ENCODE peak calls at places on chromosomes 12 and 14, in seven cellular contexts. Y is IMR-90, V is mesendoderm, W is neuronal stem cell, U is mesenchymal stem cell, T is H1, M is H9. F is an unnamed sample.

GRCh38 chr14:37436519-37436918 is 158.5 kb downstream of the FOXA1 start:
- DNase-seq in Y (no peak), V (no peak), W (no peak), U (no peak), T (no peak), M (no peak), F (no peak)

GRCh38 chr12:9794484-9795063 is 32.7 kb upstream of the KLRF1 start:
- DNase-seq in Y (no peak), V (no peak), W (no peak), U (no peak), T (no peak), M (no peak), F (peak)

GRCh38 chr12:47747115-47747514 is 11.6 kb downstream of the RAPGEF3 start:
- DNase-seq in Y (no peak), V (no peak), W (no peak), U (no peak), T (no peak), M (no peak), F (no peak)

GRCh38 chr14:95273041-95273978 is 46.4 kb downstream of the CLMN start:
- DNase-seq in Y (no peak), V (peak), W (no peak), U (peak), T (no peak), M (no peak), F (peak)

GRCh38 chr12:127311695-127312364 is 955.1 kb upstream of the TMEM132C start:
- DNase-seq in Y (no peak), V (no peak), W (no peak), U (no peak), T (no peak), M (no peak), F (no peak)

GRCh38 chr12:2959194-2959507 is at the start of gene TEAD4:
- DNase-seq in Y (peak), V (peak), W (peak), U (peak), T (peak), M (peak), F (peak)

GRCh38 chr12:50505945-50506344 is 1.2 kb downstream of the DIP2B start:
- DNase-seq in Y (no peak), V (no peak), W (no peak), U (peak), T (no peak), M (no peak), F (no peak)

GRCh38 chr12:6199531-6200265 is 502 bp upstream of the CD9 start:
- DNase-seq in Y (no peak), V (peak), W (no peak), U (peak), T (peak), M (peak), F (no peak)

GRCh38 chr14:49962616-49963015 is 69.7 kb downstream of the ARF6 start:
- DNase-seq in Y (no peak), V (peak), W (no peak), U (no peak), T (no peak), M (no peak), F (peak)

DNA sequence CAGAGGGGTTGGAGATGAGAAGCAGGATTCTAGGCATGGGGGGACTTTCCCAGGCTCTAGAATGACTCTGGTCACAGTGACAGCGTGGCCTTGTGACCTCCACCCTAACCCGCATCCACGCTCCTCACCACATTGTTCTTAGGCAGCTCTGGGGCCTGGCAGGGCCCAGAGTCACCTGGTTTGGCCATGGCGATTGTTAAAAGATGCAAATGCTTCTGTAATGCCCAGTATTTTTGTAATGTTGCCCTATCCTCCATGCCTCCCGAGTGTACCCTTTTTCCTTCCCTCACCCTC is 19.1 kb upstream of the EML1 start:
- DNase-seq in Y (no peak), V (no peak), W (no peak), U (no peak), T (no peak), M (no peak), F (no peak)
- H3K27ac ChIP-seq in Y (no peak), V (no peak), W (no peak), U (no peak), T (no peak), M (no peak), F (no peak)

GRCh38 chr12:92921877-92922276 is 7.2 kb downstream of the EEA1 start:
- DNase-seq in Y (no peak), V (no peak), W (no peak), U (no peak), T (no peak), M (no peak), F (no peak)
- H3K23ac ChIP-seq in Y (no peak), V (no peak), W (no peak), U (no peak), T (no peak), M (no peak), F (no peak)

DNA sequence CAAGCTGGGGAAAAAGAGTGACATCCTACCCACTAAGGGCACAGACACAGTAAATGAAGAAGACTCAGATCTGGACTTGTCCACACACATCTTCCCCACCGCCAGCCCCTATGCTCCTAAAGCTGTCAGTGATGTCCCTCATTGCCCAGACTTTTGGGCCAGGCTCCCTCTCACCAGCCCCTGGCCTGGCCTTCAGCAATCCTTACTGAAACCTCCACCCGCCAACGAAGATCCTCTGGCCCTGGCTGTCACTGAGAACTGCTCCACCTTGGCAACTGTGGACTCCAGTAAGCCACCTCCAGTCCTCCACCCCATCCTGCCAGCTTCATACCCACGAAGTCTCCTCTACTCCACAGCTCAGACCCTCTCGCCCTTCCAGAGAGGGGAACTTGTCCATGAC is 23.3 kb downstream of the FIGNL2 start:
- DNase-seq in Y (no peak), V (no peak), W (no peak), U (no peak), T (no peak), M (no peak), F (no peak)
- H3K9ac ChIP-seq in Y (no peak), V (no peak), W (no peak), U (no peak), T (no peak), M (no peak), F (no peak)

GRCh38 chr12:27966870-27967269 is 5.7 kb downstream of the PTHLH start:
- DNase-seq in Y (peak), V (peak), W (no peak), U (peak), T (no peak), M (no peak), F (peak)
- H3K27ac ChIP-seq in Y (no peak), V (no peak), W (no peak), U (peak), T (no peak), M (no peak), F (no peak)

DNA sequence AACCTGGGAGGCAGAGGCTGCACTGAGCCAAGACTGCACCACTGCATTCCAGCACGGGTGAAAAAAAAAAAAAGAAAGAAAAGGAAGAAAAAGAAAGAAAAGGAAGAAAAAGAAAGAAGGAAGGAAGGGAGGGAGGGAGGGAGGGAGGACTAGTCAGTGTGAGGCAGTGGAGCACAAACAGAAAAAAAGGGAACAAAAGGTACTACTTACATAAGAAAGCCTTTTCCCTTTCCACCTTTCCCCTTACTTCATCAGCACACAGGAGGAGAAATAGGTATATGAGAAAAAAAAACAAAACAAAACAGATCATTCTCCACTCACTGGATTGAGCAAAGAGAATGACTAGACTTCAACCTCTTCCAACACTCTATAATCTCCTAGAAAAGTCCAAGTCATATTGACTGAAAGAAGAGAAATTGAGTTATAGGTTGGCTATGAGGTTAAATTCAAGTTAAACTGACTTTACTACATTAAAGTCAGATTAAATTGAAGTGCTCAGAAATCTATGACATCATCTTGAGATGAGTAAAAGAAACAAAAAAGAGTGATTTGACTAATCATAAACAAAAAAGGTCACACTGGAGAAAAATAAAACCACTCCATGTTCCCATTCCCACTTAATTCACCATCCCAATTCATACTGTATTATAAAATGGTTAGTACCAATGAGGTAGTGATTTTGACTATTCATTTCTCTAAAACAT is 43.6 kb downstream of the NOVA1 start:
- DNase-seq in Y (no peak), V (no peak), W (no peak), U (no peak), T (no peak), M (no peak), F (no peak)
- H3K23ac ChIP-seq in Y (no peak), V (no peak), W (no peak), U (no peak), T (no peak), M (no peak), F (no peak)

DNA sequence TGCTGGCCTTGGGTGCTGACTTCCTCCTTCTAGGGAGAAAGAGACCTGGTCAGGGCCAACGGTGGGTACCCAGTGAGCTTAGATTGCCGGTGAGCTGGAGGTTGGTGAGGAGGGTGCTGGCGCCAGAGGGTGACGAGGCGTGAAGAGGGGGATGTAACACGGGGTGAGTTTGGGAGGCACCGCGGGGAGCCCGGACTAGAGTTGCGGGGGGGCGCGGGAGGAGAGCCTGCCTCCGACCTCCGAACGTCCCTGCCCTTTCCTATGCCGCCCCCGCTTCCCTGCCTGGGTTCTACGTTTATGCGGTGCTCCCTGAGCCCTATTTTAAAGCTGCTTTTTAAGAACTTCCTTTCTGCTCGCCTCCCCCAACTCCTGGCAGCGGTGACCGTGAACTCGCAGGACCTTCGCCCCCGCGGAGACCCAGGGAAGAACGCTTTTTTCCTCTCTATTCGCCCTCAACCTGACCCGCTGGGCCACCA is 18.6 kb downstream of the OR6S1 start:
- DNase-seq in Y (no peak), V (no peak), W (no peak), U (no peak), T (no peak), M (no peak), F (no peak)
- H3K9ac ChIP-seq in Y (no peak), V (peak), W (no peak), U (no peak), T (no peak), M (no peak), F (no peak)

F was measured in trophoblast cell.